ENCODE peak calls at places on chromosomes 13 and 19, in ten cellular contexts. H, L, F, W, I, S, B, J, N and V are unnamed samples.
A peak's percentile ranks its signal among the peaks of the same experiment; 100 is the strongest.

GRCh38 chr19:46927106-46927505 is 66.3 kb downstream of the ARHGAP35 start:
- DNase-seq in L (no peak), W (no peak), I (no peak), F (no peak), H (no peak), N (peak; percentile 57), B (no peak), S (no peak), J (no peak), V (no peak)

GRCh38 chr13:20144141-20144850 is 16.6 kb downstream of the GJA3 start:
- DNase-seq in F (no peak), N (no peak), J (no peak), L (no peak), I (no peak), B (no peak), W (no peak), S (no peak), H (no peak), V (no peak)

GRCh38 chr13:23621316-23621645 is 51.1 kb downstream of the TNFRSF19 start:
- DNase-seq in B (no peak), I (no peak), L (no peak), N (peak; percentile 50), F (no peak), H (no peak), W (no peak), S (peak; percentile 83), J (peak; percentile 76), V (no peak)

GRCh38 chr13:109649713-109650112 is 136.7 kb downstream of the IRS2 start:
- DNase-seq in B (no peak), J (no peak), I (no peak), S (no peak), L (no peak), W (no peak), H (no peak), F (no peak), N (no peak), V (no peak)

GRCh38 chr13:98752111-98752941 is at the start of gene SLC15A1:
- DNase-seq in F (peak; percentile 61), H (no peak), W (peak; percentile 16), B (peak; percentile 59), N (no peak), J (peak; percentile 52), S (peak; percentile 46), L (no peak), I (no peak), V (peak; percentile 80)

GRCh38 chr19:13633109-13633508 is 126.8 kb upstream of the CACNA1A start:
- DNase-seq in I (no peak), J (peak; percentile 97), S (no peak), N (no peak), B (no peak), H (no peak), L (no peak), W (no peak), F (peak; percentile 43), V (no peak)

GRCh38 chr13:98827449-98827848 is 75.0 kb upstream of the SLC15A1 start:
- DNase-seq in W (peak; percentile 42), I (no peak), L (no peak), F (no peak), B (no peak), N (no peak), H (no peak), S (no peak), J (no peak), V (peak; percentile 81)

GRCh38 chr19:4375164-4375619 is 25.2 kb downstream of the SH3GL1 start:
- DNase-seq in N (peak; percentile 67), I (no peak), S (no peak), L (no peak), W (no peak), F (peak; percentile 77), B (peak; percentile 80), H (no peak), J (peak; percentile 93), V (no peak)

GRCh38 chr13:35917252-35917941 is 213.8 kb downstream of the DCLK1 start:
- DNase-seq in S (peak; percentile 67), W (no peak), F (no peak), H (no peak), N (no peak), B (no peak), I (no peak), J (no peak), L (no peak), V (no peak)

GRCh38 chr13:92272177-92272576 is 873.8 kb downstream of the GPC5 start:
- DNase-seq in W (no peak), S (no peak), L (no peak), H (no peak), I (no peak), J (no peak), N (no peak), F (no peak), B (no peak), V (no peak)

GRCh38 chr13:27607125-27607524 is 13.2 kb downstream of the LNX2 start:
- DNase-seq in B (no peak), N (no peak), I (no peak), J (peak; percentile 72), H (no peak), W (no peak), L (peak; percentile 29), F (peak; percentile 40), S (peak; percentile 50), V (no peak)

GRCh38 chr19:57110592-57111328 is 9.0 kb upstream of the USP29 start:
- DNase-seq in B (no peak), S (no peak), H (no peak), J (peak; percentile 55), N (no peak), F (no peak), W (no peak), I (no peak), L (no peak), V (no peak)

GRCh38 chr13:94305033-94305432 is 174.4 kb downstream of the DCT start:
- DNase-seq in I (no peak), B (no peak), W (no peak), F (no peak), N (no peak), J (no peak), L (no peak), H (no peak), S (no peak), V (no peak)

GRCh38 chr19:12884926-12885748 is 1.9 kb downstream of the KLF1 start:
- DNase-seq in S (peak; percentile 78), W (peak; percentile 77), I (peak; percentile 83), N (peak; percentile 94), L (no peak), H (peak; percentile 96), F (peak; percentile 97), B (peak; percentile 94), J (peak; percentile 99), V (peak; percentile 83)

GRCh38 chr13:110323172-110323851 is 16.2 kb downstream of the COL4A2 start:
- DNase-seq in N (no peak), H (no peak), F (no peak), L (no peak), J (no peak), S (peak; percentile 80), I (no peak), B (no peak), W (no peak), V (no peak)

GRCh38 chr13:44726777-44727176 is 150.6 kb upstream of the TSC22D1 start:
- DNase-seq in F (no peak), J (no peak), H (no peak), L (no peak), I (no peak), B (no peak), W (no peak), N (no peak), S (no peak), V (no peak)

GRCh38 chr13:33072282-33072681 is 56.1 kb downstream of the KL start:
- DNase-seq in J (peak; percentile 20), S (no peak), B (no peak), W (no peak), H (no peak), I (no peak), L (no peak), F (no peak), N (no peak), V (no peak)

GRCh38 chr13:42750858-42751257 is 30.5 kb upstream of the FAM216B start:
- DNase-seq in F (no peak), H (no peak), J (no peak), L (no peak), I (no peak), B (no peak), W (no peak), S (no peak), N (no peak), V (no peak)

GRCh38 chr19:11482384-11483050 is 1.7 kb upstream of the ELAVL3 start:
- DNase-seq in L (peak; percentile 12), H (peak; percentile 92), I (peak; percentile 79), F (peak; percentile 82), B (peak; percentile 78), J (peak; percentile 91), S (peak; percentile 97), W (peak; percentile 78), N (no peak), V (peak; percentile 79)

GRCh38 chr19:50649433-50650391 is at the start of gene C19orf81:
- DNase-seq in B (no peak), H (no peak), W (no peak), J (no peak), S (no peak), L (no peak), I (no peak), N (no peak), F (no peak), V (no peak)

GRCh38 chr13:109500146-109500773 is 286.1 kb downstream of the IRS2 start:
- DNase-seq in W (peak; percentile 37), B (no peak), I (no peak), S (peak; percentile 25), N (no peak), L (no peak), J (peak; percentile 59), F (no peak), H (no peak), V (no peak)

GRCh38 chr13:39602614-39603366 is at the start of gene LHFPL6:
- DNase-seq in N (no peak), W (peak; percentile 80), H (peak; percentile 74), J (peak; percentile 87), F (peak; percentile 79), S (peak; percentile 94), I (peak; percentile 25), L (peak; percentile 70), B (peak; percentile 66), V (peak; percentile 89)

GRCh38 chr13:113077566-113077952 is 28.0 kb upstream of the F7 start:
- DNase-seq in B (peak; percentile 20), J (no peak), S (no peak), H (no peak), L (no peak), W (no peak), F (no peak), N (no peak), I (no peak), V (peak; percentile 9)

GRCh38 chr19:3778899-3779723 is 7.1 kb downstream of the MATK start:
- DNase-seq in N (no peak), I (no peak), B (no peak), F (no peak), W (no peak), L (no peak), H (no peak), J (no peak), S (no peak), V (no peak)

GRCh38 chr13:112916296-112916695 is 52.7 kb upstream of the MCF2L start:
- DNase-seq in J (no peak), I (no peak), W (no peak), L (no peak), F (no peak), B (no peak), N (no peak), H (no peak), S (no peak), V (no peak)